ENCODE peak calls at places on chromosomes 2 and 18, in four cellular contexts. X is breast epithelium, Z is aorta, A is neuronal stem cell. V is an unnamed sample. For H3K4me1, the result is how much of the 10 kb centered on the place peaks cover.

GRCh38 chr2:88738271-88738670 is 46.8 kb downstream of the RPIA start:
- DNase-seq in A (no peak), Z (no peak), X (no peak), V (no peak)

GRCh38 chr2:68714866-68715265 is 19.7 kb upstream of the ARHGAP25 start:
- DNase-seq in A (no peak), X (no peak), Z (peak), V (no peak)

GRCh38 chr2:46471-47345 is at the start of gene FAM110C:
- DNase-seq in X (peak), A (peak), Z (peak), V (no peak)

GRCh38 chr2:47675196-47675825 is 107.6 kb upstream of the MSH6 start:
- DNase-seq in Z (no peak), X (no peak), A (no peak), V (no peak)

GRCh38 chr2:39338502-39338901 is 94.7 kb upstream of the CDKL4 start:
- DNase-seq in A (no peak), X (no peak), Z (no peak), V (no peak)

GRCh38 chr18:8816805-8817204 is 111.4 kb downstream of the MTCL1 start:
- DNase-seq in Z (no peak), X (no peak), A (no peak), V (no peak)

GRCh38 chr2:46174559-46175170 is 122.5 kb upstream of the EPAS1 start:
- DNase-seq in Z (no peak), X (no peak), A (no peak), V (no peak)

GRCh38 chr2:119407430-119408220 is 24.0 kb upstream of the TMEM37 start:
- DNase-seq in A (peak), Z (no peak), X (no peak), V (peak)

GRCh38 chr18:35038029-35038428 is 3.2 kb upstream of the MAPRE2 start:
- DNase-seq in A (no peak), Z (no peak), X (no peak), V (no peak)

GRCh38 chr18:24195296-24196053 is 56.6 kb downstream of the CABYR start:
- DNase-seq in Z (no peak), A (no peak), X (no peak), V (no peak)
- H3K4me1 ChIP-seq in Z (under half), A (under half), X (under half), V (under half)

GRCh38 chr18:3455938-3456685 is 6.1 kb downstream of the TGIF1 start:
- DNase-seq in A (no peak), X (no peak), Z (no peak), V (no peak)
- H3K4me1 ChIP-seq in A (under half), X (under half), Z (under half), V (under half)

GRCh38 chr2:238270606-238271005 is 17.8 kb downstream of the PER2 start:
- DNase-seq in Z (peak), A (no peak), X (no peak), V (no peak)

GRCh38 chr2:238267341-238267710 is 21.1 kb downstream of the PER2 start:
- DNase-seq in A (no peak), X (no peak), Z (peak), V (no peak)

GRCh38 chr2:238271061-238271554 is 17.3 kb downstream of the PER2 start:
- DNase-seq in X (no peak), Z (peak), A (no peak), V (no peak)

GRCh38 chr2:238267884-238268680 is 20.3 kb downstream of the PER2 start:
- DNase-seq in Z (peak), X (no peak), A (no peak), V (no peak)

DNA sequence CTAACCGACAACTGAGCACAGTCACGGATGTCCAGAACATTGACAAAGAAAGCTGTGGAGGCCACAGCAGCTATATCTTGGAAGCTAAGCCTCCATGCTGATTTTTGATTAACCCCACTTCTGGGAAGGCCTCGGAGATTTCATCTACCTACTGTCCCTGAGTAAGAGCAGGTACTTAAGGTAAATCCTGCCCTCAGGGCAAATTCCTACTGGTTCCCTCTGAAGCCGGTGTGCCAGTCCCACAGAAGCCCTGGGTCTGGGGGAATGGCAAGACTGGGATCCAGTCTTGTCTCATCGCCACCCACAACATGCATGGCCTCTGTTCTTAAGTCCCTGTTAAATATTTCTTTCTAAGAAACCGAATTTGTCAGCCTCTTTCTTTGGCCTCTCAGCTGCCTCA is 18.7 kb downstream of the PER2 start:
- DNase-seq in X (no peak), Z (peak), A (no peak), V (no peak)
- H3K4me1 ChIP-seq in X (under half), Z (under half), A (under half), V (under half)

GRCh38 chr2:178478442-178479274 is at the start of gene FKBP7:
- DNase-seq in X (peak), Z (peak), A (peak), V (peak)

GRCh38 chr2:178479758-178480226 is 465 bp upstream of the PLEKHA3 start:
- DNase-seq in Z (no peak), X (no peak), A (no peak), V (no peak)

GRCh38 chr2:178479275-178479616 is 846 bp upstream of the FKBP7 start:
- DNase-seq in A (no peak), X (no peak), Z (no peak), V (no peak)

GRCh38 chr2:178482437-178482836 is 2.2 kb downstream of the PLEKHA3 start:
- DNase-seq in A (no peak), Z (no peak), X (no peak), V (peak)

DNA sequence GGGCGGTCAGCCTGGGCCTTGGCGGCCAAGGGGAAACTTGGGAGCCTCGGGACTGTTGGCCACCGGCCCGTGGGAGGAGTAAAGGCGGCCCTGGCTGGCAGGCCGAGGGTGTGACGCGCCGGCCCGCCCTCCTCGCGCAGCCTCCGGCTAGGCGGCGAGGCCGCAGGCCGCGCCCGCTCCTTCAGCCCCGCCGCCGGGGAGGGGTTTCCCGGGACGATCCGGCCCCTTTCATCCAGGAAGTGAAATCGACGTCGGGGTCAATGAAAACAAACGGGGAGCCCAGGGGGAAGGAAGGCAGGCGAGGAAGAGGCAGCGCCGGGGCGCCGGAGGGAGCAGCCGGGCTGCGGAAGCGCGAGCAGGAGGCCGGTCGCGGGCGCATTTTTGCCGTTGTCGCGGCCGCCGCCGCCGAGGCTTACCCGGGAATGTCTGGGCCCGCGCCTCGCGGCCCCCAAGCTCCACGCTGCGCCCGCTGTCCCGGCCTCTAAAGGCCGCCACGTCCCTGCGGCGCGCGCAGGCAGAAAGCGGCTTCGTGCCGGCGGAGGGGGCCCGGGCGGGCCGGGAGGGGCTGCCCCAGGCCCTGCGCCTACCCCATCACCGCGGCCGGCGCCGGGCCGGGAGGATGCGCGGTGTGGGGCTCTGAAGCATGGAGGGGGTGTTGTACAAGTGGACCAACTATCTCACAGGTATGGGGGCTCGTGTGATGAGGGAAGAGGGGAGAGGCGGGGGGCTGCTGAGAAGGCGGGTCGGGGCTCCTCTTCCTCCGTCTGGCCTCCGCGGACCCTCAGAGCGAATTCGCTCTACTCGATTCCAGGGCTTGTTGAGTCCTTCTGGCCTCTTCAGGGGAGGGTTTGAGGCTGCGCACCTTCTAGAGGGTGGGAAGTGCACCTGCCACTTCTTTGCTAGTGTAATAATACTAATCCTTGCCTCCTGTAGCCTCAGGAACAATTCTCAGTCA is at the start of gene PLEKHA3:
- DNase-seq in Z (peak), A (peak), X (peak), V (peak)
- H3K4me1 ChIP-seq in Z (under half), A (under half), X (under half), V (under half)

GRCh38 chr2:203583696-203584095 is 48.6 kb upstream of the RAPH1 start:
- DNase-seq in X (no peak), A (no peak), Z (peak), V (no peak)
- H3K4me1 ChIP-seq in X (under half), A (under half), Z (under half), V (under half)

GRCh38 chr2:111903930-111904439 is 5.6 kb downstream of the MERTK start:
- DNase-seq in X (no peak), A (no peak), Z (no peak), V (no peak)

GRCh38 chr2:111903516-111903915 is 5.1 kb downstream of the MERTK start:
- DNase-seq in A (no peak), Z (no peak), X (no peak), V (no peak)

GRCh38 chr2:111908578-111908977 is 10.2 kb downstream of the MERTK start:
- DNase-seq in Z (no peak), A (no peak), X (no peak), V (no peak)

GRCh38 chr2:111905990-111906735 is 7.8 kb downstream of the MERTK start:
- DNase-seq in X (no peak), Z (no peak), A (no peak), V (peak)

GRCh38 chr2:111904726-111905476 is 6.5 kb downstream of the MERTK start:
- DNase-seq in X (no peak), Z (no peak), A (no peak), V (no peak)
- H3K4me1 ChIP-seq in X (under half), Z (under half), A (under half), V (under half)

GRCh38 chr2:32562906-32563305 is 64.9 kb upstream of the TTC27 start:
- DNase-seq in Z (no peak), X (no peak), A (no peak), V (no peak)
- H3K4me1 ChIP-seq in Z (under half), X (under half), A (under half), V (under half)

DNA sequence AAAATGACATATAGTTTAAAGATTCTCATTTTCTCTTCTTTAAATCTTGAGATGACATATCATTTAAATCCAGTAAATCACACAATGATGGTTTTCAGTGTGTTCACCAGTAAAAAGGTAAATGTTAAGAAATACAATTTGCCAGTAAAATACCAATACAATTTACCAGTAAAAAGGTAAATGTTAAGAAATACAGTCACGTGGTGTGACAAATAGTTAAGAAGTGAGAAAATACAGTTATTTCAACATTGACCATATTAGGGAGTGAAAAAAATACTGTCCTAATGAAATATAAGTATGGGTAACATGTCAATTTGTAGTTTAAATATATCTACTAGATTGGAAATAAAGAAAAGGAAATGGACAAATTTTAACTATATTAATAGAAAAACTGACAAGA is 80.5 kb downstream of the DLGAP1 start:
- DNase-seq in X (no peak), Z (no peak), A (no peak), V (no peak)
- H3K4me1 ChIP-seq in X (under half), Z (under half), A (under half), V (under half)